ENCODE peak calls at places on chromosomes 1 and 21, in eight cellular contexts. One of them, this sample, is unnamed.

GRCh38 chr1:15727021-15727420 is 9.0 kb upstream of the SLC25A34 start:
- DNase-seq in lung: no peak
- DNase-seq in SK-N-SH: no peak
- DNase-seq in aorta: no peak
- DNase-seq in WERI-Rb-1: no peak
- DNase-seq in keratinocyte: no peak
- DNase-seq in IMR-90: no peak
- DNase-seq in left ventricle myocardium inferior: no peak
- DNase-seq in this sample: no peak

GRCh38 chr1:101371259-101371658 is 134.4 kb downstream of the S1PR1 start:
- DNase-seq in lung: no peak
- DNase-seq in SK-N-SH: no peak
- DNase-seq in aorta: no peak
- DNase-seq in keratinocyte: no peak
- DNase-seq in IMR-90: peak
- DNase-seq in WERI-Rb-1: no peak
- DNase-seq in left ventricle myocardium inferior: no peak
- DNase-seq in this sample: no peak

GRCh38 chr1:228691926-228692325 is 43.4 kb upstream of the RHOU start:
- DNase-seq in lung: no peak
- DNase-seq in left ventricle myocardium inferior: no peak
- DNase-seq in WERI-Rb-1: peak
- DNase-seq in aorta: no peak
- DNase-seq in SK-N-SH: peak
- DNase-seq in keratinocyte: no peak
- DNase-seq in IMR-90: peak
- DNase-seq in this sample: no peak

GRCh38 chr1:50491142-50491541 is 67.9 kb upstream of the DMRTA2 start:
- DNase-seq in IMR-90: no peak
- DNase-seq in aorta: no peak
- DNase-seq in keratinocyte: no peak
- DNase-seq in lung: no peak
- DNase-seq in WERI-Rb-1: no peak
- DNase-seq in left ventricle myocardium inferior: no peak
- DNase-seq in SK-N-SH: no peak
- DNase-seq in this sample: no peak

GRCh38 chr1:245180496-245180895 is 25.7 kb downstream of the KIF26B start:
- DNase-seq in IMR-90: no peak
- DNase-seq in left ventricle myocardium inferior: no peak
- DNase-seq in aorta: no peak
- DNase-seq in SK-N-SH: no peak
- DNase-seq in WERI-Rb-1: no peak
- DNase-seq in lung: no peak
- DNase-seq in keratinocyte: no peak
- DNase-seq in this sample: no peak

GRCh38 chr1:24393892-24394291 is 19.7 kb downstream of the STPG1 start:
- DNase-seq in left ventricle myocardium inferior: no peak
- DNase-seq in lung: peak
- DNase-seq in WERI-Rb-1: no peak
- DNase-seq in aorta: no peak
- DNase-seq in SK-N-SH: no peak
- DNase-seq in IMR-90: peak
- DNase-seq in keratinocyte: no peak
- DNase-seq in this sample: no peak

GRCh38 chr1:234214129-234214910 is 158.9 kb upstream of the COA6 start:
- DNase-seq in WERI-Rb-1: peak
- DNase-seq in IMR-90: peak
- DNase-seq in lung: peak
- DNase-seq in aorta: peak
- DNase-seq in SK-N-SH: peak
- DNase-seq in keratinocyte: no peak
- DNase-seq in left ventricle myocardium inferior: no peak
- DNase-seq in this sample: peak

GRCh38 chr1:153466908-153467307 is 6.5 kb upstream of the S100A7 start:
- DNase-seq in lung: no peak
- DNase-seq in left ventricle myocardium inferior: no peak
- DNase-seq in WERI-Rb-1: no peak
- DNase-seq in aorta: no peak
- DNase-seq in keratinocyte: no peak
- DNase-seq in SK-N-SH: no peak
- DNase-seq in IMR-90: peak
- DNase-seq in this sample: no peak

GRCh38 chr1:228368801-228369607 is 37.6 kb downstream of the TRIM11 start:
- DNase-seq in IMR-90: peak
- DNase-seq in keratinocyte: no peak
- DNase-seq in lung: no peak
- DNase-seq in WERI-Rb-1: peak
- DNase-seq in aorta: no peak
- DNase-seq in SK-N-SH: no peak
- DNase-seq in left ventricle myocardium inferior: peak
- DNase-seq in this sample: peak

GRCh38 chr1:212205006-212205405 is 80.2 kb upstream of the PPP2R5A start:
- DNase-seq in keratinocyte: no peak
- DNase-seq in left ventricle myocardium inferior: no peak
- DNase-seq in SK-N-SH: no peak
- DNase-seq in IMR-90: no peak
- DNase-seq in lung: no peak
- DNase-seq in WERI-Rb-1: no peak
- DNase-seq in aorta: no peak
- DNase-seq in this sample: no peak

GRCh38 chr21:39379986-39380891 is 31.4 kb upstream of the HMGN1 start:
- DNase-seq in keratinocyte: peak
- DNase-seq in left ventricle myocardium inferior: peak
- DNase-seq in WERI-Rb-1: peak
- DNase-seq in SK-N-SH: peak
- DNase-seq in aorta: peak
- DNase-seq in IMR-90: peak
- DNase-seq in lung: peak
- DNase-seq in this sample: peak

GRCh38 chr1:155044812-155045690 is 6.1 kb upstream of the ADAM15 start:
- DNase-seq in lung: peak
- DNase-seq in WERI-Rb-1: peak
- DNase-seq in left ventricle myocardium inferior: peak
- DNase-seq in IMR-90: peak
- DNase-seq in SK-N-SH: peak
- DNase-seq in aorta: peak
- DNase-seq in keratinocyte: no peak
- DNase-seq in this sample: peak

GRCh38 chr1:61088163-61088840 is 5.9 kb downstream of the NFIA start:
- DNase-seq in SK-N-SH: no peak
- DNase-seq in keratinocyte: no peak
- DNase-seq in aorta: no peak
- DNase-seq in left ventricle myocardium inferior: no peak
- DNase-seq in WERI-Rb-1: no peak
- DNase-seq in IMR-90: no peak
- DNase-seq in lung: no peak
- DNase-seq in this sample: no peak

GRCh38 chr1:33810571-33810970 is 53.3 kb upstream of the HMGB4 start:
- DNase-seq in keratinocyte: no peak
- DNase-seq in left ventricle myocardium inferior: no peak
- DNase-seq in IMR-90: no peak
- DNase-seq in aorta: no peak
- DNase-seq in lung: peak
- DNase-seq in SK-N-SH: no peak
- DNase-seq in WERI-Rb-1: no peak
- DNase-seq in this sample: no peak

GRCh38 chr1:182056596-182057366 is 4.7 kb downstream of the ZNF648 start:
- DNase-seq in keratinocyte: no peak
- DNase-seq in IMR-90: no peak
- DNase-seq in left ventricle myocardium inferior: no peak
- DNase-seq in aorta: no peak
- DNase-seq in WERI-Rb-1: no peak
- DNase-seq in SK-N-SH: no peak
- DNase-seq in lung: no peak
- DNase-seq in this sample: no peak

GRCh38 chr1:232472485-232473041 is 157.4 kb downstream of the SIPA1L2 start:
- DNase-seq in aorta: no peak
- DNase-seq in lung: no peak
- DNase-seq in WERI-Rb-1: no peak
- DNase-seq in IMR-90: peak
- DNase-seq in left ventricle myocardium inferior: no peak
- DNase-seq in SK-N-SH: no peak
- DNase-seq in keratinocyte: no peak
- DNase-seq in this sample: no peak

GRCh38 chr1:5834477-5835178 is 157.6 kb downstream of the NPHP4 start:
- DNase-seq in WERI-Rb-1: no peak
- DNase-seq in lung: no peak
- DNase-seq in IMR-90: no peak
- DNase-seq in left ventricle myocardium inferior: no peak
- DNase-seq in keratinocyte: no peak
- DNase-seq in aorta: no peak
- DNase-seq in SK-N-SH: no peak
- DNase-seq in this sample: no peak

GRCh38 chr21:34836103-34836932 is 167.5 kb downstream of the CLIC6 start:
- DNase-seq in IMR-90: peak
- DNase-seq in left ventricle myocardium inferior: no peak
- DNase-seq in aorta: peak
- DNase-seq in keratinocyte: no peak
- DNase-seq in lung: peak
- DNase-seq in WERI-Rb-1: no peak
- DNase-seq in SK-N-SH: no peak
- DNase-seq in this sample: peak

DNA sequence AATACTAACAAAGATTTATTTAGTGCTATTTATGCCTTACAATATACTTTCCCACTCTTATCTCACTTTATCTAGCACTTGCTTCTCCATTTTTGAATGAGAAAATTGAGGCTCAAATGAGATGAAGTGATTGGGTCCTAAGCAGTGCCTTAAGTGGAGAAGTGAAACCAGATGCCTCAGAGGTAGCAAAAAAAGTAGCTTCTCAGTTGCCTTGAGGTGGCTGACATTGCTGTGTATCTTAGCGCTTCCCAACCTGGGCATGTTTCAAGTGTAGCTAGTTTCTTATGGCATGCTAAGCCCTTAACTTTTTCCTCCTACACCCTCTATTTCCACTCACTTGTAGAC is 390.4 kb downstream of the OMA1 start:
- DNase-seq in left ventricle myocardium inferior: no peak
- DNase-seq in SK-N-SH: no peak
- DNase-seq in WERI-Rb-1: no peak
- DNase-seq in keratinocyte: no peak
- DNase-seq in aorta: no peak
- DNase-seq in lung: no peak
- DNase-seq in IMR-90: no peak
- DNase-seq in this sample: no peak
- H3K4me3 ChIP-seq in left ventricle myocardium inferior: no peak
- H3K4me3 ChIP-seq in SK-N-SH: no peak
- H3K4me3 ChIP-seq in WERI-Rb-1: no peak
- H3K4me3 ChIP-seq in keratinocyte: no peak
- H3K4me3 ChIP-seq in aorta: no peak
- H3K4me3 ChIP-seq in lung: no peak
- H3K4me3 ChIP-seq in IMR-90: no peak
- H3K4me3 ChIP-seq in this sample: no peak

DNA sequence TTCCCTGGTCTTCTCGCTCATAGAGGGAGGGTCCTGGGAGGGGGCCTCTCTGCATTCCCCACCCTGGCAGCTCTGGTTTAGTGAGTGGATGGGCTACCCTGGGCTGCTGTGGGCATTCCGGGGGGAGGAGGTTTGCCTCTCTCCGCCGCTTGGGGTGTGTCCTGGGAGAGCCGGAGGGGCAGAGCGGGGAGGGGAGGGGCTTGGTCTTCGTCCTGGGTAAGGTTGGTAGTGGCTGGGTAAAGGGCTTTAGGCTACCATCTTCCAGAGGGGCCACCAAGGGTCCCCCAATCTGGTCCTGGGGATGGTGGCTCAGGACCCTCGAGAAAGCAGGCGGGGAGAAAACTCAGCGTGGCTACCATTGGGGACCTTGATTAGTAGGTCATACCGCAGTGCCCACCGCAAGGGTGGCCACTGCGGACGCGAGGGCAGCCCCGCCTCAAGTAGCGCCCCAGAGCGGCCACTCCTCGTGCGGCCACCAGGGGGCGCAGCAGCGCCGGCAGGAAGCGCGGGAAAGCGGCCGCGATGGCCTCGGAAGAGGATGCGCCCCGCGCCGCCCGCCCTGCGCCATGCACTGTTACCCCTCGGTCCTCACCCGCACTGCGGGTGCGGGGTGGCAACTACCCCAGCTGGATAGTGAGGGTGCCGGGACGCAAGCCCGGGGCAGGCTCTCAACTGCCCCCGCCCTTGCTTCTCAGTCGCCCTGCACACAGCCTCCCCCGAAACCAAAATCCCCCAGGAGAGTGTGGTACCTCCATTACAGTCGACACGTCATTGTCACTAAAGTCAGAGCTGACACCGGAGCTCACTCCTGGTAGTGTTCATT is 44.1 kb upstream of the SLC25A33 start:
- DNase-seq in SK-N-SH: peak
- DNase-seq in lung: peak
- DNase-seq in left ventricle myocardium inferior: peak
- DNase-seq in keratinocyte: no peak
- DNase-seq in WERI-Rb-1: peak
- DNase-seq in IMR-90: peak
- DNase-seq in aorta: peak
- DNase-seq in this sample: peak
- H3K4me3 ChIP-seq in SK-N-SH: peak
- H3K4me3 ChIP-seq in lung: no peak
- H3K4me3 ChIP-seq in left ventricle myocardium inferior: peak
- H3K4me3 ChIP-seq in keratinocyte: no peak
- H3K4me3 ChIP-seq in WERI-Rb-1: peak
- H3K4me3 ChIP-seq in IMR-90: peak
- H3K4me3 ChIP-seq in aorta: no peak
- H3K4me3 ChIP-seq in this sample: peak

DNA sequence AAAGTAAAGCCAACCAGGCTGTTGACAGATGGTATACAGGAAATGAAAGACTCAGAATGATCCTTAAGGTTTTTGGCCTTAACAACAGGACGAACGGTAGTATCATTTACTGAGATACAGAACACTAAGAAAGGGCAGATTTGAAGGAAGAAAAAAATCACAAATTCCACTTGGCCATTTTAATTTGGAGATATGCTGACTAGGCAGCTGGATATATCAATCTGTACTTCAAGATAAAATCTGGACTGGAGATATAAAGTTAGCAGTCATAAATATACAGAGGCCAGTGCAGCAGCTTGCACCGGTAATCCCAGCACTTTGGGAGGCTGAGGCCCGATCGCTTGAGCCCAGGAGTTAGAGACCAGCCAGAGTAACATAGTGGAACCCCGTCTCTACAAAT is 1.3 kb downstream of the NVL start:
- DNase-seq in keratinocyte: no peak
- DNase-seq in WERI-Rb-1: no peak
- DNase-seq in left ventricle myocardium inferior: no peak
- DNase-seq in SK-N-SH: no peak
- DNase-seq in IMR-90: no peak
- DNase-seq in aorta: no peak
- DNase-seq in lung: no peak
- DNase-seq in this sample: no peak
- H3K4me3 ChIP-seq in keratinocyte: no peak
- H3K4me3 ChIP-seq in WERI-Rb-1: no peak
- H3K4me3 ChIP-seq in left ventricle myocardium inferior: peak
- H3K4me3 ChIP-seq in SK-N-SH: peak
- H3K4me3 ChIP-seq in IMR-90: no peak
- H3K4me3 ChIP-seq in aorta: no peak
- H3K4me3 ChIP-seq in lung: no peak
- H3K4me3 ChIP-seq in this sample: peak

GRCh38 chr1:204991342-204991844 is 51.6 kb upstream of the CNTN2 start:
- DNase-seq in left ventricle myocardium inferior: no peak
- DNase-seq in aorta: no peak
- DNase-seq in keratinocyte: no peak
- DNase-seq in IMR-90: no peak
- DNase-seq in WERI-Rb-1: peak
- DNase-seq in lung: no peak
- DNase-seq in SK-N-SH: no peak
- DNase-seq in this sample: no peak
- H3K4me3 ChIP-seq in left ventricle myocardium inferior: no peak
- H3K4me3 ChIP-seq in aorta: no peak
- H3K4me3 ChIP-seq in keratinocyte: no peak
- H3K4me3 ChIP-seq in IMR-90: no peak
- H3K4me3 ChIP-seq in WERI-Rb-1: no peak
- H3K4me3 ChIP-seq in lung: no peak
- H3K4me3 ChIP-seq in SK-N-SH: no peak
- H3K4me3 ChIP-seq in this sample: no peak